ENCODE peak calls at places on chromosome 10, in five cellular contexts. I is heart left ventricle, U is HCT116, M is A549, Z is GM12878. F is an unnamed sample.

GRCh38 chr10:119441151-119441821 is 101.2 kb downstream of the RGS10 start:
- DNase-seq in I (peak; percentile 58), U (no peak), M (no peak), Z (no peak), F (no peak)

GRCh38 chr10:4549254-4549653 is 276.8 kb upstream of the AKR1E2 start:
- DNase-seq in I (no peak), U (no peak), M (no peak), Z (no peak), F (no peak)

GRCh38 chr10:125694874-125695273 is 11.9 kb upstream of the TEX36 start:
- DNase-seq in I (no peak), U (no peak), M (peak; percentile 71), Z (no peak), F (peak; percentile 4)

GRCh38 chr10:86535057-86535882 is 13.7 kb upstream of the WAPL start:
- DNase-seq in I (peak; percentile 86), U (peak; percentile 31), M (peak; percentile 77), Z (no peak), F (no peak)

GRCh38 chr10:6279540-6280267 is 77.0 kb downstream of the PFKFB3 start:
- DNase-seq in I (no peak), U (peak; percentile 61), M (peak; percentile 98), Z (no peak), F (peak; percentile 33)

GRCh38 chr10:93671042-93671441 is 31.4 kb downstream of the FRA10AC1 start:
- DNase-seq in I (no peak), U (no peak), M (no peak), Z (no peak), F (no peak)

GRCh38 chr10:30184397-30185033 is 125.1 kb upstream of the JCAD start:
- DNase-seq in I (no peak), U (no peak), M (no peak), Z (no peak), F (no peak)

GRCh38 chr10:116226053-116226452 is 47.0 kb downstream of the GFRA1 start:
- DNase-seq in I (no peak), U (no peak), M (no peak), Z (no peak), F (no peak)

GRCh38 chr10:131821378-131822012 is 79.3 kb upstream of the PPP2R2D start:
- DNase-seq in I (no peak), U (no peak), M (no peak), Z (no peak), F (no peak)

GRCh38 chr10:12748186-12748585 is 253.3 kb downstream of the CCDC3 start:
- DNase-seq in I (no peak), U (no peak), M (no peak), Z (no peak), F (no peak)

GRCh38 chr10:126758867-126759266 is 88.4 kb upstream of the C10orf90 start:
- DNase-seq in I (no peak), U (no peak), M (no peak), Z (no peak), F (no peak)

GRCh38 chr10:100744980-100745881 is at the start of gene PAX2:
- DNase-seq in I (no peak), U (peak; percentile 42), M (peak; percentile 44), Z (no peak), F (no peak)

DNA sequence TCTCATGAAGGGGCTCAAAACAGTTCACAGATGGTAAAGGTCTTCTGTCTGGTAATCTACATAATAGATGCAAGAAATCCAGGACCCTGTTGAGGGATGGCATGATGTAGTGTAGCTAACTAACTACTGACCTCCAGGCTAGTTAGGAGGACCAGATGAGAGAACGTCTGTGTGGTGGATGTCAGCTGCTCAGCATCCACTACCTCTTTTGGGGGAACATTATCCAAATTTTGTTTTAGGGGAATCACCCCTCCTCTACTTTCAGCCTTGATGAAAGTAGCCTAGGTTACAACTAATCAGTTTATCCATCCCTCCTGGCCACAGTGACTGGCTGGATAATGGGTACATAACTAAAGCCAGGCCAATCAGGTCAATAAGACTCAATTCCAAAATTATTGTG is 246.0 kb downstream of the RNLS start:
- DNase-seq in I (no peak), U (no peak), M (no peak), Z (no peak), F (no peak)
- TF ChIP-seq POLR2A in I (no peak), U (no peak), M (no peak), Z (no peak), F (no peak)

DNA sequence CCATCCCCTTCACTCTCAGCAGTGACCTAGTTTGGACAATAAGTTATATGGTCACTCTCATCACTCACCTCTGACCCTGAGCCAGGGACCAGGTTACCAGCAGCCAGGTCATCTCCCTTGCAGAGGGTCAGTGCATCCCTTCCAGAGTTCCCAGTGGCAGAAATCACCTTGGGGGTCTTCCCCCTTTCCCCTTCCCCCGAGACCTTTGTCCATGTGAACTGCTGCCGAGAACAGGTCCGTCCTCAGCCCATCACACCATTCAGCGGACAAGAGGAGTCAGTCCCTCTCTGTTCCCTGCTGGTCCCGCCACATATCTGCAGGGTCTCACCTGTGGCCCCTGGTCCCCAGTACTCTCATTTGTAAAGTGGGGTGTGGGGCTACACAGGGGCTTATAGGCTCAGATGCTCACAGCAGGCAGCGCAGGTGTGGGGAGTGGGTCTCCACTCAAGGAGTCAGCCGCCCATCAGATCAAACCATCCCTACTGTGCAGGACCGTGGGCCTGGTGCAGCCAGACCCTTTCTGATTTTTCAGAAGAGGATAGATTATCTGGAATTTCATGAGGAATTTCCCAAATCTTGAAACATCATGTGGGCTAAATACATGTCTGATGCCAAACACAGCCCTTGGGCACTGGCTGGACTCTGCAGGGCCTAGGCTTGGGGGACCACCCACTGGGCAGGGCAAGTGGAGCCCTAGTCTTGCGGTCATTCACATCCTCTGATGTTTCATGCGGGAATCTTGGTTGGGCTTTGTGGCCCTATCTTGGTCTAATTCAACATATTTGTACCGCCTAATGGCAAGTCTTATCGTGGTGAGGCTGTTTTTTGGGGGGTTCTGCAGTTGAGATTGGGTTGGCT is 6.4 kb downstream of the DEPP1 start:
- DNase-seq in I (no peak), U (no peak), M (no peak), Z (no peak), F (no peak)
- TF ChIP-seq POLR2A in I (no peak), U (no peak), M (no peak), Z (no peak), F (no peak)

DNA sequence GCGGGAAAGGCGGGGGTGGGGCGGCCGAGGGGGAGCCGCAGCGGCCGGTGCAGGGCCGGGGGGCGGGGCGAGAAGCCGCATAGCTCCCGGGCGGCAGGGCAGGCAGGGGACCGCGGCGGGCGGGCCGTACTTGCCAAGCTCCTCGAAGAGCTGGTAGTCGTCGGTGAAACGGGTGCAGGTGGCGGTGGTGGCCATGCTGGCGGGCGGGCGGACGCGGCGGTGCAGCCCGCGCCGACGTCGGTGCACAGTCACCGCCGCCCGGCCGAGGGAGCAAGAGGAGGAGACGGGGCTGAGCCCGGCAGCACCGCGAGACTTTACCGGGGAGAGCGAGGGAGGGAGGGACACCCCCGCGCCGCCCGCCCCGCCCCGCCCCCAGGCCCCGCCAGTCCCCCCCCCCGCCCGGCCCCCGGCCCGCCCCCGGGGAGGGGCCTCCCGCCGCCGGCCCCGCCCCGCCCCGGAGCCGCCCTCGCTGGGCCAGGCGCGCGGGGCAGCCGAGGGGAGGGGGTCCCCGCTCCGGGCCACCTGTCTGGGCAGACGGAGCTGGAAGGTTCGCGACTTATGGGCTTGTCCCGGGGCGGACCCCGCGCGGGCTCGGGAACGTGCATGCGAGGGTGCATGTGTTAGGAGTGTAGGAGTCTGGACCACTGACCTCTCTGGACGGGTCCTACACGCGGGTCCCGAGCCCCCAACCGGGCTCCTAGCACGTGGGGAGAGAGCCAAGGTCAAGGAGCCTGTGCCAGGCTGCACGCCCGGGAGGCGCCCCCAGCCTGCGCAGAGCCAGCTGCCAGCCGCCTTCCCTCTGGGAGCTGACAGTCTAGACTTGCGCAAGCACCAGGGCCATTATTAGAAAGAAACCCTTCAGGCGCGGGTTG is at the start of gene CAMK2G:
- DNase-seq in I (peak; percentile 89), U (no peak), M (peak; percentile 81), Z (no peak), F (peak; percentile 98)
- TF ChIP-seq POLR2A in I (peak; percentile 46), U (no peak), M (peak; percentile 78), Z (peak; percentile 89), F (peak; percentile 80)

GRCh38 chr10:31929986-31930675 is 1.5 kb upstream of the ARHGAP12 start:
- DNase-seq in I (no peak), U (no peak), M (no peak), Z (no peak), F (no peak)

GRCh38 chr10:31927597-31928530 is 767 bp downstream of the ARHGAP12 start:
- DNase-seq in I (peak; percentile 55), U (no peak), M (peak; percentile 77), Z (no peak), F (no peak)

GRCh38 chr10:31926765-31927596 is 1.6 kb downstream of the ARHGAP12 start:
- DNase-seq in I (no peak), U (no peak), M (peak; percentile 38), Z (no peak), F (no peak)

GRCh38 chr10:31928531-31929259 is at the start of gene ARHGAP12:
- DNase-seq in I (peak; percentile 93), U (no peak), M (peak; percentile 89), Z (no peak), F (no peak)

GRCh38 chr10:31929260-31929985 is 792 bp upstream of the ARHGAP12 start:
- DNase-seq in I (peak; percentile 53), U (no peak), M (peak; percentile 64), Z (no peak), F (no peak)
- TF ChIP-seq POLR2A in I (no peak), U (peak; percentile 7), M (peak; percentile 48), Z (no peak), F (no peak)

DNA sequence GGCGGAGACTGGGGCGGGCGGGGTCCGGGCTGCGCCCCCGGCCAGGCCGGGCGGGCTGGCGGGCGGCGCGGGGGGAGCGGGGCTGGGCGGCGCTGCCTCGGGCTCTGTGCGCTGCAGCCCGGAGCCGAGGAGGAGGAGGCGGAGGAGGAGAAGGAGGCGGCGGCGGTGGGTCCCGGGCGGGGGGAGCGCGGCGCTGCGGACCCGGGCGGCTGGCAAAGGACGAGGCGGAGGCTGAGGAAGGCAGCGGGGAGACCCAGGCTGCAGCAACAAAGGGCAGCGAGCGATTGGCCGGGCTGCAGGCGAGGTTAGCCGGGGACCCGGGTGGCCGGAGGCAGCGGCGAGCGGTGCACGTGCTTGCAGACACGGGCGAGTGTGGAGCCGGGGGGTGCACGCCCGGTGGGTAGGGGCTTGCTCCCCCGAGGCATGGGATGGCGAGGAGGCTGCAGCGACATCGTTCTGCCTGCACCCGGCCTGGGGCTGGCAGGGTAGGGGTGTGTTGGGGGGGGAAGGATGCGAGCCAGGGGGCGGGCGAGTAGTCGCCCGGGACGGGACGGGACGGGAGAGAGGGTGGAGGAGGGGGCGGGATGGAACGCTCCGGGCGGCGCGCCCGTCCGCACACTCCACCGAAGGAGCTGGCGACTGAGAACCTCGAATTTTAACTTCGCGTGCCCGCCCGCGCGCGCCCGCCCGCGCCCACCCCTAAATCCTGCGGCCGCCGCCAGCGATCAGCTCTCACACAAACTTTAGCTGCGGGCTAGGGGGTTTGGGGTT is 844 bp upstream of the KAT6B start:
- DNase-seq in I (no peak), U (no peak), M (no peak), Z (no peak), F (peak; percentile 49)
- TF ChIP-seq POLR2A in I (no peak), U (no peak), M (peak; percentile 40), Z (peak; percentile 64), F (no peak)

GRCh38 chr10:102859911-102860310 is 5.9 kb downstream of the BORCS7 start:
- DNase-seq in I (no peak), U (no peak), M (no peak), Z (no peak), F (no peak)

GRCh38 chr10:102856758-102857424 is 2.8 kb downstream of the BORCS7 start:
- DNase-seq in I (no peak), U (no peak), M (no peak), Z (no peak), F (no peak)

GRCh38 chr10:102850025-102850518 is 4.0 kb upstream of the BORCS7 start:
- DNase-seq in I (no peak), U (no peak), M (no peak), Z (no peak), F (no peak)

GRCh38 chr10:102853944-102854694 is at the start of gene BORCS7:
- DNase-seq in I (peak; percentile 93), U (peak; percentile 99), M (peak; percentile 98), Z (peak; percentile 91), F (peak; percentile 84)
- TF ChIP-seq POLR2A in I (peak; percentile 53), U (peak; percentile 88), M (peak; percentile 71), Z (peak; percentile 90), F (peak; percentile 72)